ENCODE peak calls at places on chromosome 20, in ten cellular contexts. Q is fibroblast of mammary gland, C is GM12878, V is upper lobe of right lung, M is cardiac muscle cell, X is dorsolateral prefrontal cortex, L is GM23248, W is endothelial cell of umbilical vein, Y is aorta, J is adipocyte. R is an unnamed sample.
A peak's percentile ranks its signal among the peaks of the same experiment; 100 is the strongest.

GRCh38 chr20:62632575-62632974 is 9.7 kb upstream of the SLCO4A1 start:
- DNase-seq in Q (no peak), C (no peak), V (no peak), M (no peak), X (no peak), L (no peak), W (peak; percentile 48), Y (no peak), J (no peak), R (no peak)

GRCh38 chr20:44134897-44135810 is 51.8 kb downstream of the JPH2 start:
- DNase-seq in Q (no peak), C (peak; percentile 34), V (no peak), M (no peak), X (no peak), L (peak; percentile 31), W (no peak), Y (no peak), J (peak; percentile 40), R (no peak)

GRCh38 chr20:41956316-41957050 is 338.3 kb upstream of the CHD6 start:
- DNase-seq in Q (peak; percentile 1), C (no peak), V (no peak), M (peak; percentile 23), X (no peak), L (peak; percentile 3), W (peak; percentile 31), Y (no peak), J (no peak), R (no peak)

GRCh38 chr20:55684578-55684977 is 320.7 kb downstream of the CBLN4 start:
- DNase-seq in Q (no peak), C (no peak), V (no peak), M (no peak), X (no peak), L (no peak), W (no peak), Y (no peak), J (no peak), R (no peak)

GRCh38 chr20:7916648-7917047 is 23.6 kb downstream of the HAO1 start:
- DNase-seq in Q (no peak), C (no peak), V (no peak), M (no peak), X (no peak), L (no peak), W (no peak), Y (no peak), J (no peak), R (no peak)

GRCh38 chr20:32574296-32575226 is 10.6 kb downstream of the NOL4L start:
- DNase-seq in Q (peak; percentile 82), C (no peak), V (no peak), M (peak; percentile 95), X (no peak), L (peak; percentile 91), W (peak; percentile 47), Y (no peak), J (peak; percentile 81), R (peak; percentile 87)

GRCh38 chr20:44642203-44643153 is 9.0 kb downstream of the ADA start:
- DNase-seq in Q (peak; percentile 90), C (peak; percentile 77), V (peak; percentile 72), M (peak; percentile 97), X (peak; percentile 19), L (peak; percentile 87), W (peak; percentile 89), Y (peak; percentile 82), J (peak; percentile 65), R (peak; percentile 94)

GRCh38 chr20:25676164-25676809 is 20.4 kb downstream of the ZNF337 start:
- DNase-seq in Q (peak; percentile 79), C (no peak), V (no peak), M (peak; percentile 64), X (no peak), L (peak; percentile 82), W (no peak), Y (no peak), J (peak; percentile 62), R (no peak)

GRCh38 chr20:13292486-13292885 is 71.4 kb downstream of the ISM1 start:
- DNase-seq in Q (no peak), C (no peak), V (no peak), M (no peak), X (no peak), L (no peak), W (no peak), Y (no peak), J (no peak), R (no peak)

GRCh38 chr20:40956926-40957760 is 71.5 kb upstream of the TOP1 start:
- DNase-seq in Q (no peak), C (no peak), V (no peak), M (no peak), X (no peak), L (no peak), W (no peak), Y (no peak), J (no peak), R (peak; percentile 72)

GRCh38 chr20:23286346-23286745 is 64.2 kb upstream of the NXT1 start:
- DNase-seq in Q (no peak), C (no peak), V (no peak), M (no peak), X (no peak), L (no peak), W (no peak), Y (no peak), J (no peak), R (peak; percentile 51)

GRCh38 chr20:45450097-45450818 is 19.3 kb upstream of the WFDC2 start:
- DNase-seq in Q (peak; percentile 62), C (no peak), V (no peak), M (peak; percentile 72), X (no peak), L (peak; percentile 80), W (peak; percentile 54), Y (no peak), J (peak; percentile 69), R (no peak)

GRCh38 chr20:49699200-49699992 is 14.3 kb downstream of the B4GALT5 start:
- DNase-seq in Q (peak; percentile 68), C (no peak), V (no peak), M (peak; percentile 62), X (no peak), L (peak; percentile 73), W (peak; percentile 57), Y (no peak), J (peak; percentile 59), R (peak; percentile 64)

GRCh38 chr20:49698477-49698876 is 15.2 kb downstream of the B4GALT5 start:
- DNase-seq in Q (no peak), C (no peak), V (no peak), M (no peak), X (no peak), L (no peak), W (no peak), Y (no peak), J (no peak), R (no peak)

GRCh38 chr20:49700411-49701185 is 13.1 kb downstream of the B4GALT5 start:
- DNase-seq in Q (peak; percentile 80), C (no peak), V (no peak), M (peak; percentile 79), X (no peak), L (peak; percentile 92), W (peak; percentile 85), Y (no peak), J (peak; percentile 92), R (peak; percentile 75)

GRCh38 chr20:49701916-49702315 is 11.8 kb downstream of the B4GALT5 start:
- DNase-seq in Q (no peak), C (no peak), V (no peak), M (no peak), X (no peak), L (no peak), W (peak; percentile 34), Y (no peak), J (no peak), R (no peak)

DNA sequence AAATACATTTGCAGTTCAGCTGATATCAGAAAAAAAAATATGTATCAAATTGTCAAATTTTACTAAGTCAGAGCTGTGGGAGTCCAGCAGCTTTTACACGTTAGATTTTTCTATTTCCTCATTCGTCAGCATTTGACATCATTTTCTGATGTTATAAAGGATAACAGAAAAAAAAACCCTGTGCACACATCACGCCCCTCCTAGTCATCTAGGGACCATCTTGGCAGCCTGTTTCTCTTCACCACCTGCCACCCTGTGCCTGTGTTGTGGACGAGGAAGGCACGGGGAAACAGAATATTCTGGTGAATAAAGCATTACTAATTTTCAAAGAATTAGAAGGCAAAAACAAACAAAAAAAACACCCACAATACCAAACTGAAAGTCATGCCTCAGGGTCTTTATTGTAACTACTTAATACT is 12.4 kb downstream of the B4GALT5 start:
- DNase-seq in Q (peak; percentile 52), C (no peak), V (no peak), M (no peak), X (peak; percentile 61), L (peak; percentile 71), W (peak; percentile 58), Y (no peak), J (peak; percentile 29), R (peak; percentile 71)
- H3K4me3 ChIP-seq in Q (no peak overlapping the region), C (no peak overlapping the region), V (no peak overlapping the region), M (no peak overlapping the region), X (no peak overlapping the region), L (peak overlapping the region; percentile 44), W (no peak overlapping the region), Y (no peak overlapping the region), J (no peak overlapping the region), R (no peak overlapping the region)

GRCh38 chr20:35226775-35227681 is 538 bp downstream of the MMP24 start:
- DNase-seq in Q (peak; percentile 40), C (no peak), V (peak; percentile 76), M (peak; percentile 62), X (peak; percentile 57), L (peak; percentile 75), W (peak; percentile 35), Y (peak; percentile 87), J (peak; percentile 76), R (peak; percentile 82)
- H3K4me3 ChIP-seq in Q (no peak overlapping the region), C (no peak overlapping the region), V (peak overlapping the region; percentile 6), M (no peak overlapping the region), X (peak overlapping the region; percentile 25), L (peak overlapping the region; percentile 52), W (no peak overlapping the region), Y (peak overlapping the region; percentile 80), J (peak overlapping the region; percentile 67), R (peak overlapping the region; percentile 22)

GRCh38 chr20:9068232-9068781 is 580 bp upstream of the PLCB4 start:
- DNase-seq in Q (no peak), C (no peak), V (peak; percentile 64), M (peak; percentile 19), X (peak; percentile 77), L (peak; percentile 65), W (peak; percentile 56), Y (peak; percentile 84), J (peak; percentile 74), R (peak; percentile 73)
- H3K4me3 ChIP-seq in Q (peak overlapping the region; percentile 72), C (no peak overlapping the region), V (peak overlapping the region; percentile 56), M (peak overlapping the region; percentile 96), X (peak overlapping the region; percentile 54), L (peak overlapping the region; percentile 83), W (peak overlapping the region; percentile 69), Y (peak overlapping the region; percentile 80), J (peak overlapping the region; percentile 86), R (peak overlapping the region; percentile 73)

GRCh38 chr20:9053108-9053507 is 15.8 kb upstream of the PLCB4 start:
- DNase-seq in Q (no peak), C (no peak), V (no peak), M (no peak), X (no peak), L (no peak), W (no peak), Y (no peak), J (no peak), R (no peak)

GRCh38 chr20:9052136-9052535 is 16.8 kb upstream of the PLCB4 start:
- DNase-seq in Q (no peak), C (no peak), V (no peak), M (no peak), X (no peak), L (no peak), W (no peak), Y (no peak), J (no peak), R (no peak)

GRCh38 chr20:9054176-9054575 is 14.7 kb upstream of the PLCB4 start:
- DNase-seq in Q (peak; percentile 53), C (no peak), V (no peak), M (no peak), X (no peak), L (peak; percentile 80), W (no peak), Y (no peak), J (peak; percentile 59), R (no peak)

GRCh38 chr20:9051508-9051907 is 17.4 kb upstream of the PLCB4 start:
- DNase-seq in Q (peak; percentile 99), C (no peak), V (no peak), M (peak; percentile 88), X (no peak), L (peak; percentile 98), W (peak; percentile 93), Y (no peak), J (peak; percentile 97), R (peak; percentile 80)
- H3K4me3 ChIP-seq in Q (no peak overlapping the region), C (no peak overlapping the region), V (no peak overlapping the region), M (no peak overlapping the region), X (no peak overlapping the region), L (peak overlapping the region; percentile 24), W (no peak overlapping the region), Y (no peak overlapping the region), J (no peak overlapping the region), R (no peak overlapping the region)

R was measured in RWPE2.